ENCODE peak calls at places on chromosomes 3 and 15, in ten cellular contexts. One of them, this sample, is unnamed.

GRCh38 chr3:57017481-57017880 is 43.0 kb upstream of the SPATA12 start:
- DNase-seq in stimulated activated CD8-positive, alpha-beta memory T cell treated with anti-CD3 and anti-CD28 coated beads, Interleukin-7, amount 100 ng/mL, for 24 hours: no peak
- DNase-seq in NCI-H1092 treated with DMSO at 0.1 percent for 48 hours: no peak
- DNase-seq in aorta: peak
- DNase-seq in skeletal muscle cell: no peak
- DNase-seq in nucleus accumbens: peak
- DNase-seq in Calu3: peak
- DNase-seq in bronchial epithelial cell: no peak
- DNase-seq in left cardiac atrium: peak
- DNase-seq in neuronal stem cell: no peak
- DNase-seq in this sample: no peak

GRCh38 chr3:167095976-167096375 is 284.1 kb downstream of the ZBBX start:
- DNase-seq in skeletal muscle cell: no peak
- DNase-seq in bronchial epithelial cell: no peak
- DNase-seq in aorta: no peak
- DNase-seq in nucleus accumbens: no peak
- DNase-seq in neuronal stem cell: no peak
- DNase-seq in stimulated activated CD8-positive, alpha-beta memory T cell treated with anti-CD3 and anti-CD28 coated beads, Interleukin-7, amount 100 ng/mL, for 24 hours: no peak
- DNase-seq in NCI-H1092 treated with DMSO at 0.1 percent for 48 hours: no peak
- DNase-seq in Calu3: no peak
- DNase-seq in left cardiac atrium: no peak
- DNase-seq in this sample: no peak

GRCh38 chr3:12974316-12974715 is 98.9 kb downstream of the IQSEC1 start:
- DNase-seq in left cardiac atrium: no peak
- DNase-seq in NCI-H1092 treated with DMSO at 0.1 percent for 48 hours: no peak
- DNase-seq in bronchial epithelial cell: no peak
- DNase-seq in aorta: no peak
- DNase-seq in skeletal muscle cell: no peak
- DNase-seq in neuronal stem cell: no peak
- DNase-seq in stimulated activated CD8-positive, alpha-beta memory T cell treated with anti-CD3 and anti-CD28 coated beads, Interleukin-7, amount 100 ng/mL, for 24 hours: no peak
- DNase-seq in Calu3: no peak
- DNase-seq in nucleus accumbens: no peak
- DNase-seq in this sample: no peak

GRCh38 chr3:78427303-78427702 is 1340.5 kb downstream of the ROBO1 start:
- DNase-seq in NCI-H1092 treated with DMSO at 0.1 percent for 48 hours: no peak
- DNase-seq in aorta: no peak
- DNase-seq in nucleus accumbens: no peak
- DNase-seq in Calu3: no peak
- DNase-seq in neuronal stem cell: no peak
- DNase-seq in stimulated activated CD8-positive, alpha-beta memory T cell treated with anti-CD3 and anti-CD28 coated beads, Interleukin-7, amount 100 ng/mL, for 24 hours: no peak
- DNase-seq in left cardiac atrium: no peak
- DNase-seq in skeletal muscle cell: peak
- DNase-seq in bronchial epithelial cell: no peak
- DNase-seq in this sample: no peak

GRCh38 chr3:183151086-183151485 is 11.4 kb downstream of the LAMP3 start:
- DNase-seq in Calu3: no peak
- DNase-seq in skeletal muscle cell: no peak
- DNase-seq in neuronal stem cell: no peak
- DNase-seq in stimulated activated CD8-positive, alpha-beta memory T cell treated with anti-CD3 and anti-CD28 coated beads, Interleukin-7, amount 100 ng/mL, for 24 hours: no peak
- DNase-seq in left cardiac atrium: no peak
- DNase-seq in aorta: no peak
- DNase-seq in NCI-H1092 treated with DMSO at 0.1 percent for 48 hours: no peak
- DNase-seq in nucleus accumbens: no peak
- DNase-seq in bronchial epithelial cell: no peak
- DNase-seq in this sample: no peak

GRCh38 chr3:159263750-159264561 is 462.1 kb downstream of the MFSD1 start:
- DNase-seq in bronchial epithelial cell: peak
- DNase-seq in nucleus accumbens: no peak
- DNase-seq in aorta: no peak
- DNase-seq in neuronal stem cell: peak
- DNase-seq in left cardiac atrium: no peak
- DNase-seq in stimulated activated CD8-positive, alpha-beta memory T cell treated with anti-CD3 and anti-CD28 coated beads, Interleukin-7, amount 100 ng/mL, for 24 hours: no peak
- DNase-seq in NCI-H1092 treated with DMSO at 0.1 percent for 48 hours: no peak
- DNase-seq in skeletal muscle cell: no peak
- DNase-seq in Calu3: peak
- DNase-seq in this sample: peak

GRCh38 chr3:45407634-45408033 is 19.3 kb downstream of the LARS2 start:
- DNase-seq in stimulated activated CD8-positive, alpha-beta memory T cell treated with anti-CD3 and anti-CD28 coated beads, Interleukin-7, amount 100 ng/mL, for 24 hours: no peak
- DNase-seq in skeletal muscle cell: no peak
- DNase-seq in aorta: no peak
- DNase-seq in Calu3: no peak
- DNase-seq in nucleus accumbens: no peak
- DNase-seq in NCI-H1092 treated with DMSO at 0.1 percent for 48 hours: no peak
- DNase-seq in bronchial epithelial cell: no peak
- DNase-seq in neuronal stem cell: no peak
- DNase-seq in left cardiac atrium: no peak
- DNase-seq in this sample: no peak

GRCh38 chr15:70627734-70628541 is 135.4 kb downstream of the UACA start:
- DNase-seq in skeletal muscle cell: no peak
- DNase-seq in stimulated activated CD8-positive, alpha-beta memory T cell treated with anti-CD3 and anti-CD28 coated beads, Interleukin-7, amount 100 ng/mL, for 24 hours: no peak
- DNase-seq in nucleus accumbens: no peak
- DNase-seq in aorta: no peak
- DNase-seq in Calu3: no peak
- DNase-seq in neuronal stem cell: no peak
- DNase-seq in NCI-H1092 treated with DMSO at 0.1 percent for 48 hours: no peak
- DNase-seq in left cardiac atrium: no peak
- DNase-seq in bronchial epithelial cell: no peak
- DNase-seq in this sample: no peak

GRCh38 chr3:34863485-34863884 is 775.8 kb upstream of the ARPP21 start:
- DNase-seq in neuronal stem cell: no peak
- DNase-seq in NCI-H1092 treated with DMSO at 0.1 percent for 48 hours: no peak
- DNase-seq in Calu3: no peak
- DNase-seq in skeletal muscle cell: no peak
- DNase-seq in left cardiac atrium: no peak
- DNase-seq in nucleus accumbens: no peak
- DNase-seq in bronchial epithelial cell: no peak
- DNase-seq in stimulated activated CD8-positive, alpha-beta memory T cell treated with anti-CD3 and anti-CD28 coated beads, Interleukin-7, amount 100 ng/mL, for 24 hours: no peak
- DNase-seq in aorta: no peak
- DNase-seq in this sample: no peak

GRCh38 chr3:172309059-172309458 is 139.2 kb downstream of the GHSR start:
- DNase-seq in neuronal stem cell: no peak
- DNase-seq in nucleus accumbens: no peak
- DNase-seq in stimulated activated CD8-positive, alpha-beta memory T cell treated with anti-CD3 and anti-CD28 coated beads, Interleukin-7, amount 100 ng/mL, for 24 hours: no peak
- DNase-seq in NCI-H1092 treated with DMSO at 0.1 percent for 48 hours: no peak
- DNase-seq in left cardiac atrium: no peak
- DNase-seq in aorta: no peak
- DNase-seq in skeletal muscle cell: no peak
- DNase-seq in bronchial epithelial cell: no peak
- DNase-seq in Calu3: no peak
- DNase-seq in this sample: no peak

GRCh38 chr3:19735111-19735510 is 198.9 kb downstream of the EFHB start:
- DNase-seq in aorta: no peak
- DNase-seq in nucleus accumbens: no peak
- DNase-seq in stimulated activated CD8-positive, alpha-beta memory T cell treated with anti-CD3 and anti-CD28 coated beads, Interleukin-7, amount 100 ng/mL, for 24 hours: no peak
- DNase-seq in Calu3: no peak
- DNase-seq in bronchial epithelial cell: no peak
- DNase-seq in skeletal muscle cell: no peak
- DNase-seq in left cardiac atrium: no peak
- DNase-seq in NCI-H1092 treated with DMSO at 0.1 percent for 48 hours: no peak
- DNase-seq in neuronal stem cell: no peak
- DNase-seq in this sample: no peak

GRCh38 chr15:94259863-94260262 is 28.5 kb downstream of the MCTP2 start:
- DNase-seq in skeletal muscle cell: no peak
- DNase-seq in nucleus accumbens: no peak
- DNase-seq in aorta: no peak
- DNase-seq in Calu3: no peak
- DNase-seq in left cardiac atrium: no peak
- DNase-seq in neuronal stem cell: no peak
- DNase-seq in stimulated activated CD8-positive, alpha-beta memory T cell treated with anti-CD3 and anti-CD28 coated beads, Interleukin-7, amount 100 ng/mL, for 24 hours: no peak
- DNase-seq in NCI-H1092 treated with DMSO at 0.1 percent for 48 hours: no peak
- DNase-seq in bronchial epithelial cell: no peak
- DNase-seq in this sample: no peak

GRCh38 chr15:85744636-85745422 is 49.9 kb downstream of the KLHL25 start:
- DNase-seq in neuronal stem cell: no peak
- DNase-seq in bronchial epithelial cell: no peak
- DNase-seq in skeletal muscle cell: no peak
- DNase-seq in NCI-H1092 treated with DMSO at 0.1 percent for 48 hours: no peak
- DNase-seq in nucleus accumbens: no peak
- DNase-seq in stimulated activated CD8-positive, alpha-beta memory T cell treated with anti-CD3 and anti-CD28 coated beads, Interleukin-7, amount 100 ng/mL, for 24 hours: no peak
- DNase-seq in aorta: no peak
- DNase-seq in Calu3: no peak
- DNase-seq in left cardiac atrium: no peak
- DNase-seq in this sample: no peak

GRCh38 chr3:105334138-105334882 is 32.4 kb upstream of the ALCAM start:
- DNase-seq in bronchial epithelial cell: peak
- DNase-seq in neuronal stem cell: no peak
- DNase-seq in left cardiac atrium: no peak
- DNase-seq in aorta: no peak
- DNase-seq in stimulated activated CD8-positive, alpha-beta memory T cell treated with anti-CD3 and anti-CD28 coated beads, Interleukin-7, amount 100 ng/mL, for 24 hours: no peak
- DNase-seq in skeletal muscle cell: no peak
- DNase-seq in NCI-H1092 treated with DMSO at 0.1 percent for 48 hours: no peak
- DNase-seq in nucleus accumbens: no peak
- DNase-seq in Calu3: no peak
- DNase-seq in this sample: no peak

GRCh38 chr15:95857758-95858157 is 472.7 kb upstream of the NR2F2 start:
- DNase-seq in left cardiac atrium: no peak
- DNase-seq in neuronal stem cell: no peak
- DNase-seq in NCI-H1092 treated with DMSO at 0.1 percent for 48 hours: no peak
- DNase-seq in aorta: no peak
- DNase-seq in nucleus accumbens: no peak
- DNase-seq in skeletal muscle cell: peak
- DNase-seq in stimulated activated CD8-positive, alpha-beta memory T cell treated with anti-CD3 and anti-CD28 coated beads, Interleukin-7, amount 100 ng/mL, for 24 hours: no peak
- DNase-seq in bronchial epithelial cell: no peak
- DNase-seq in Calu3: no peak
- DNase-seq in this sample: no peak

GRCh38 chr3:69290006-69290405 is 95.9 kb downstream of the FRMD4B start:
- DNase-seq in left cardiac atrium: peak
- DNase-seq in skeletal muscle cell: no peak
- DNase-seq in NCI-H1092 treated with DMSO at 0.1 percent for 48 hours: no peak
- DNase-seq in aorta: no peak
- DNase-seq in neuronal stem cell: no peak
- DNase-seq in Calu3: no peak
- DNase-seq in nucleus accumbens: no peak
- DNase-seq in bronchial epithelial cell: no peak
- DNase-seq in stimulated activated CD8-positive, alpha-beta memory T cell treated with anti-CD3 and anti-CD28 coated beads, Interleukin-7, amount 100 ng/mL, for 24 hours: no peak
- DNase-seq in this sample: no peak

This sample was measured in NCI-H146.